ENCODE peak calls at places on chromosomes 5 and 9, in seven cellular contexts. Q, F, J, A, D, R and X are unnamed samples.

GRCh38 chr9:136316271-136316751 is 11.0 kb upstream of the GPSM1 start:
- DNase-seq in J (no peak), Q (no peak), F (no peak), D (no peak), R (no peak), A (no peak), X (no peak)

GRCh38 chr9:128457207-128457606 is 1.4 kb downstream of the ODF2 start:
- DNase-seq in R (peak), F (no peak), Q (no peak), D (no peak), J (no peak), A (no peak), X (no peak)

GRCh38 chr9:121150188-121150587 is 51.5 kb downstream of the RAB14 start:
- DNase-seq in J (no peak), D (no peak), R (no peak), Q (no peak), A (no peak), F (no peak), X (no peak)

GRCh38 chr5:38207343-38207742 is 51.0 kb upstream of the EGFLAM start:
- DNase-seq in J (no peak), D (no peak), Q (no peak), R (no peak), F (no peak), A (no peak), X (no peak)

GRCh38 chr5:32785639-32786216 is 74.6 kb downstream of the NPR3 start:
- DNase-seq in J (no peak), A (no peak), F (no peak), Q (no peak), R (no peak), D (peak), X (no peak)

GRCh38 chr5:34609951-34610431 is 46.1 kb upstream of the RAI14 start:
- DNase-seq in A (no peak), R (no peak), F (no peak), D (peak), Q (no peak), J (no peak), X (no peak)

GRCh38 chr9:70594546-70594945 is 180.1 kb upstream of the KLF9 start:
- DNase-seq in R (no peak), F (no peak), D (peak), Q (no peak), A (no peak), J (no peak), X (no peak)

GRCh38 chr9:6068983-6069382 is 53.6 kb upstream of the RANBP6 start:
- DNase-seq in R (no peak), A (no peak), F (no peak), D (no peak), Q (no peak), J (no peak), X (no peak)

GRCh38 chr5:231661-232060 is 13.5 kb downstream of the SDHA start:
- DNase-seq in F (no peak), D (no peak), Q (no peak), J (no peak), R (no peak), A (no peak), X (peak)

GRCh38 chr9:113446323-113446740 is 17.2 kb upstream of the RGS3 start:
- DNase-seq in F (no peak), R (no peak), Q (peak), J (no peak), A (no peak), D (peak), X (peak)

GRCh38 chr5:129063483-129064136 is 30.9 kb upstream of the ISOC1 start:
- DNase-seq in R (no peak), A (no peak), J (no peak), F (no peak), Q (peak), D (peak), X (peak)

GRCh38 chr9:27351438-27351837 is 54.5 kb upstream of the EQTN start:
- DNase-seq in F (no peak), Q (peak), A (no peak), D (no peak), R (no peak), J (no peak), X (peak)

GRCh38 chr9:134835987-134836386 is 44.6 kb upstream of the FCN2 start:
- DNase-seq in J (no peak), D (no peak), Q (no peak), F (no peak), A (no peak), R (no peak), X (no peak)

GRCh38 chr9:105389789-105390188 is 58.0 kb upstream of the FSD1L start:
- DNase-seq in Q (no peak), F (no peak), A (no peak), D (no peak), J (no peak), R (no peak), X (no peak)

GRCh38 chr9:97904725-97905124 is 17.6 kb downstream of the TRMO start:
- DNase-seq in F (no peak), Q (no peak), D (no peak), J (no peak), R (no peak), A (no peak), X (no peak)

GRCh38 chr5:8857051-8857450 is 688.8 kb downstream of the SEMA5A start:
- DNase-seq in R (no peak), D (no peak), F (no peak), A (no peak), J (no peak), Q (no peak), X (no peak)

GRCh38 chr9:124040186-124040920 is 28.8 kb downstream of the LHX2 start:
- DNase-seq in F (no peak), Q (no peak), R (no peak), A (peak), J (no peak), D (peak), X (no peak)

GRCh38 chr5:112576298-112576925 is 157.3 kb upstream of the EPB41L4A start:
- DNase-seq in A (no peak), D (no peak), R (no peak), J (no peak), Q (no peak), F (no peak), X (peak)

GRCh38 chr5:81290146-81290545 is 11.2 kb upstream of the ZCCHC9 start:
- DNase-seq in Q (no peak), J (no peak), F (no peak), D (no peak), A (no peak), R (no peak), X (no peak)

GRCh38 chr5:139027150-139027549 is 152.0 kb upstream of the LRRTM2 start:
- DNase-seq in F (no peak), R (no peak), A (no peak), J (no peak), Q (no peak), D (no peak), X (no peak)

GRCh38 chr5:96226941-96227552 is 206.0 kb downstream of the PCSK1 start:
- DNase-seq in A (peak), Q (no peak), J (no peak), F (no peak), D (peak), R (no peak), X (peak)

GRCh38 chr9:27714388-27714787 is 141.1 kb upstream of the C9orf72 start:
- DNase-seq in R (no peak), D (no peak), F (no peak), Q (no peak), J (no peak), A (no peak), X (no peak)

GRCh38 chr5:132785355-132785754 is 8.3 kb upstream of the SEPTIN8 start:
- DNase-seq in J (no peak), D (no peak), R (no peak), Q (no peak), F (no peak), A (no peak), X (no peak)

GRCh38 chr9:114357911-114358328 is 28.3 kb downstream of the ORM2 start:
- DNase-seq in J (no peak), Q (no peak), A (no peak), D (no peak), F (no peak), R (no peak), X (no peak)

GRCh38 chr5:150101019-150101418 is 14.7 kb upstream of the CSF1R start:
- DNase-seq in J (no peak), A (no peak), R (no peak), Q (no peak), D (no peak), F (no peak), X (no peak)

GRCh38 chr5:112390327-112390726 is 28.8 kb downstream of the EPB41L4A start:
- DNase-seq in D (no peak), A (no peak), R (peak), Q (peak), J (no peak), F (no peak), X (no peak)

GRCh38 chr5:41445937-41446563 is 64.4 kb downstream of the PLCXD3 start:
- DNase-seq in R (no peak), D (peak), F (no peak), A (no peak), J (no peak), Q (no peak), X (no peak)

GRCh38 chr9:95437559-95437958 is 79.2 kb downstream of the PTCH1 start:
- DNase-seq in D (no peak), A (no peak), Q (no peak), F (no peak), J (no peak), R (no peak), X (no peak)

GRCh38 chr5:41427505-41427904 is 82.9 kb downstream of the PLCXD3 start:
- DNase-seq in R (no peak), J (no peak), D (no peak), A (no peak), Q (no peak), F (no peak), X (no peak)

GRCh38 chr9:92990461-92990860 is 43.1 kb downstream of the FGD3 start:
- DNase-seq in A (no peak), Q (no peak), R (no peak), J (no peak), D (no peak), F (no peak), X (no peak)

GRCh38 chr5:36240779-36241635 is 718 bp downstream of the NADK2 start:
- DNase-seq in F (peak), Q (peak), D (peak), A (no peak), R (peak), J (peak), X (peak)

GRCh38 chr9:101999441-101999840 is 261.0 kb upstream of the GRIN3A start:
- DNase-seq in Q (peak), A (no peak), F (no peak), R (no peak), J (no peak), D (no peak), X (no peak)

GRCh38 chr9:69919461-69920061 is 98.9 kb downstream of the CFAP95 start:
- DNase-seq in R (peak), J (no peak), F (no peak), Q (peak), A (no peak), D (peak), X (peak)

GRCh38 chr5:111144352-111144930 is 52.3 kb downstream of the WDR36 start:
- DNase-seq in F (no peak), Q (no peak), D (peak), J (no peak), A (no peak), R (no peak), X (no peak)

GRCh38 chr5:88594441-88594840 is 288.5 kb downstream of the MEF2C start:
- DNase-seq in D (no peak), A (no peak), F (no peak), J (no peak), R (no peak), Q (no peak), X (no peak)

GRCh38 chr9:70389642-70390266 is 24.7 kb downstream of the KLF9 start:
- DNase-seq in R (no peak), J (no peak), A (no peak), D (peak), Q (no peak), F (no peak), X (no peak)

GRCh38 chr9:136533775-136534157 is 12.1 kb downstream of the NOTCH1 start:
- DNase-seq in A (no peak), D (no peak), F (peak), J (peak), R (no peak), Q (no peak), X (no peak)

GRCh38 chr5:143605403-143606005 is 202.0 kb upstream of the NR3C1 start:
- DNase-seq in Q (no peak), F (no peak), D (peak), J (no peak), R (no peak), A (no peak), X (peak)